ENCODE peak calls at places on chromosomes 3 and 15, in four cellular contexts. One of them, this sample, is unnamed.

GRCh38 chr3:63914312-63914711 is 2.1 kb upstream of the SCAANT1 start:
- DNase-seq in NCI-H774: no peak
- DNase-seq in stimulated activated CD4-positive, alpha-beta T cell treated with anti-CD3 and anti-CD28 coated beads, Interleukin-12 subunit alpha, Interleukin-12 subunit beta, amount 100 ng/mL, for 4 hours: no peak
- DNase-seq in EH: peak; percentile 58
- DNase-seq in this sample: peak; percentile 66

GRCh38 chr15:40106203-40107161 is 2.2 kb downstream of the BMF start:
- DNase-seq in NCI-H774: no peak
- DNase-seq in stimulated activated CD4-positive, alpha-beta T cell treated with anti-CD3 and anti-CD28 coated beads, Interleukin-12 subunit alpha, Interleukin-12 subunit beta, amount 100 ng/mL, for 4 hours: no peak
- DNase-seq in EH: no peak
- DNase-seq in this sample: peak; percentile 50

GRCh38 chr3:142878901-142879300 is 10.0 kb downstream of the PCOLCE2 start:
- DNase-seq in NCI-H774: no peak
- DNase-seq in stimulated activated CD4-positive, alpha-beta T cell treated with anti-CD3 and anti-CD28 coated beads, Interleukin-12 subunit alpha, Interleukin-12 subunit beta, amount 100 ng/mL, for 4 hours: no peak
- DNase-seq in EH: no peak
- DNase-seq in this sample: no peak

GRCh38 chr3:75863878-75864277 is 78.5 kb upstream of the ZNF717 start:
- DNase-seq in NCI-H774: no peak
- DNase-seq in stimulated activated CD4-positive, alpha-beta T cell treated with anti-CD3 and anti-CD28 coated beads, Interleukin-12 subunit alpha, Interleukin-12 subunit beta, amount 100 ng/mL, for 4 hours: no peak
- DNase-seq in EH: no peak
- DNase-seq in this sample: no peak

GRCh38 chr3:61562810-61563613 is 1.6 kb downstream of the PTPRG start:
- DNase-seq in NCI-H774: no peak
- DNase-seq in stimulated activated CD4-positive, alpha-beta T cell treated with anti-CD3 and anti-CD28 coated beads, Interleukin-12 subunit alpha, Interleukin-12 subunit beta, amount 100 ng/mL, for 4 hours: no peak
- DNase-seq in EH: peak; percentile 54
- DNase-seq in this sample: peak; percentile 29

GRCh38 chr3:179438836-179439235 is 12.4 kb downstream of the GNB4 start:
- DNase-seq in NCI-H774: no peak
- DNase-seq in stimulated activated CD4-positive, alpha-beta T cell treated with anti-CD3 and anti-CD28 coated beads, Interleukin-12 subunit alpha, Interleukin-12 subunit beta, amount 100 ng/mL, for 4 hours: no peak
- DNase-seq in EH: no peak
- DNase-seq in this sample: no peak

GRCh38 chr15:77507151-77507847 is 86.6 kb downstream of the HMG20A start:
- DNase-seq in NCI-H774: no peak
- DNase-seq in stimulated activated CD4-positive, alpha-beta T cell treated with anti-CD3 and anti-CD28 coated beads, Interleukin-12 subunit alpha, Interleukin-12 subunit beta, amount 100 ng/mL, for 4 hours: no peak
- DNase-seq in EH: peak; percentile 23
- DNase-seq in this sample: no peak

GRCh38 chr3:193803288-193803687 is 210.3 kb downstream of the OPA1 start:
- DNase-seq in NCI-H774: peak; percentile 79
- DNase-seq in stimulated activated CD4-positive, alpha-beta T cell treated with anti-CD3 and anti-CD28 coated beads, Interleukin-12 subunit alpha, Interleukin-12 subunit beta, amount 100 ng/mL, for 4 hours: no peak
- DNase-seq in EH: no peak
- DNase-seq in this sample: no peak

GRCh38 chr3:45054196-45054857 is 28.2 kb downstream of the CLEC3B start:
- DNase-seq in NCI-H774: no peak
- DNase-seq in stimulated activated CD4-positive, alpha-beta T cell treated with anti-CD3 and anti-CD28 coated beads, Interleukin-12 subunit alpha, Interleukin-12 subunit beta, amount 100 ng/mL, for 4 hours: no peak
- DNase-seq in EH: peak; percentile 81
- DNase-seq in this sample: peak; percentile 98

GRCh38 chr3:119362010-119362409 is 67.8 kb downstream of the ARHGAP31 start:
- DNase-seq in NCI-H774: no peak
- DNase-seq in stimulated activated CD4-positive, alpha-beta T cell treated with anti-CD3 and anti-CD28 coated beads, Interleukin-12 subunit alpha, Interleukin-12 subunit beta, amount 100 ng/mL, for 4 hours: no peak
- DNase-seq in EH: no peak
- DNase-seq in this sample: no peak

GRCh38 chr15:89088605-89089315 is 504 bp downstream of the ABHD2 start:
- DNase-seq in NCI-H774: no peak
- DNase-seq in stimulated activated CD4-positive, alpha-beta T cell treated with anti-CD3 and anti-CD28 coated beads, Interleukin-12 subunit alpha, Interleukin-12 subunit beta, amount 100 ng/mL, for 4 hours: peak; percentile 4
- DNase-seq in EH: peak; percentile 32
- DNase-seq in this sample: no peak